ENCODE peak calls at places on chromosomes 13 and 19, in five cellular contexts. R is thoracic aorta; O is activated CD8-positive, alpha-beta T cell treated with anti-CD3 and anti-CD28 coated beads for 36 hours; M is sciatic nerve; N is T-cell. H is an unnamed sample.

GRCh38 chr19:17159466-17160393 is 55.4 kb upstream of the USE1 start:
- ATAC-seq in R (no peak), O (no peak), M (no peak), N (no peak), H (no peak)

GRCh38 chr13:85651440-85651839 is 147.8 kb downstream of the SLITRK6 start:
- ATAC-seq in R (no peak), O (no peak), M (no peak), N (no peak), H (no peak)

GRCh38 chr19:29294343-29294811 is 81.4 kb upstream of the UQCRFS1 start:
- ATAC-seq in R (no peak), O (peak; percentile 39), M (no peak), N (no peak), H (no peak)

GRCh38 chr13:24863748-24864540 is 100.0 kb downstream of the RNF17 start:
- ATAC-seq in R (no peak), O (no peak), M (no peak), N (no peak), H (no peak)

GRCh38 chr19:751501-752341 is 809 bp downstream of the MISP start:
- ATAC-seq in R (no peak), O (no peak), M (no peak), N (no peak), H (peak; percentile 29)

GRCh38 chr13:21518617-21519144 is 59.6 kb upstream of the ZDHHC20 start:
- ATAC-seq in R (no peak), O (no peak), M (no peak), N (no peak), H (no peak)

GRCh38 chr19:43560687-43561086 is 14.6 kb downstream of the XRCC1 start:
- ATAC-seq in R (no peak), O (no peak), M (no peak), N (no peak), H (no peak)

GRCh38 chr19:38837656-38838121 is 6.1 kb upstream of the ECH1 start:
- ATAC-seq in R (no peak), O (no peak), M (no peak), N (no peak), H (no peak)

GRCh38 chr19:32651729-32652140 is 23.2 kb downstream of the ANKRD27 start:
- ATAC-seq in R (no peak), O (no peak), M (peak; percentile 58), N (no peak), H (peak; percentile 36)

GRCh38 chr13:96771501-96772367 is 222.5 kb downstream of the OXGR1 start:
- ATAC-seq in R (no peak), O (no peak), M (peak; percentile 75), N (no peak), H (no peak)

GRCh38 chr13:73765651-73766384 is 368.4 kb downstream of the KLF12 start:
- ATAC-seq in R (no peak), O (peak; percentile 95), M (peak; percentile 80), N (peak; percentile 88), H (peak; percentile 61)

GRCh38 chr13:106661236-106661635 is 93.3 kb upstream of the ARGLU1 start:
- ATAC-seq in R (no peak), O (no peak), M (no peak), N (no peak), H (no peak)

GRCh38 chr19:47186337-47187022 is 44.5 kb downstream of the BBC3 start:
- ATAC-seq in R (no peak), O (peak; percentile 75), M (no peak), N (peak; percentile 81), H (no peak)

GRCh38 chr13:113804703-113805430 is 45.8 kb downstream of the TMEM255B start:
- ATAC-seq in R (no peak), O (no peak), M (no peak), N (no peak), H (no peak)

GRCh38 chr19:275000-275399 is 16.2 kb downstream of the PLPP2 start:
- ATAC-seq in R (no peak), O (no peak), M (no peak), N (no peak), H (no peak)

H was measured in gastroesophageal sphincter.